ENCODE peak calls at places on chromosomes 3 and 15, in ten cellular contexts. One of them, this sample, is unnamed.

GRCh38 chr3:76432396-76432795 is 607.5 kb upstream of the ROBO2 start:
- DNase-seq in H54: no peak
- DNase-seq in glutamatergic neuron: no peak
- DNase-seq in mucosa of gallbladder: no peak
- DNase-seq in activated CD4-positive, alpha-beta T cell treated with anti-CD3 and anti-CD28 coated beads for 24 hours: no peak
- DNase-seq in T1000: no peak
- DNase-seq in A172: no peak
- DNase-seq in mesendoderm: no peak
- DNase-seq in HuH-7.5: no peak
- DNase-seq in GM12891: no peak
- DNase-seq in this sample: no peak

GRCh38 chr3:117532268-117532667 is 822.7 kb downstream of the TUSC7 start:
- DNase-seq in H54: no peak
- DNase-seq in glutamatergic neuron: no peak
- DNase-seq in mucosa of gallbladder: no peak
- DNase-seq in activated CD4-positive, alpha-beta T cell treated with anti-CD3 and anti-CD28 coated beads for 24 hours: no peak
- DNase-seq in T1000: no peak
- DNase-seq in A172: no peak
- DNase-seq in mesendoderm: no peak
- DNase-seq in HuH-7.5: no peak
- DNase-seq in GM12891: no peak
- DNase-seq in this sample: no peak

GRCh38 chr15:40763801-40764765 is at the start of gene GCHFR:
- DNase-seq in H54: no peak
- DNase-seq in glutamatergic neuron: peak
- DNase-seq in mucosa of gallbladder: peak
- DNase-seq in activated CD4-positive, alpha-beta T cell treated with anti-CD3 and anti-CD28 coated beads for 24 hours: peak
- DNase-seq in T1000: no peak
- DNase-seq in A172: no peak
- DNase-seq in mesendoderm: peak
- DNase-seq in HuH-7.5: peak
- DNase-seq in GM12891: peak
- DNase-seq in this sample: peak

GRCh38 chr3:187641319-187641976 is 28.7 kb downstream of the SST start:
- DNase-seq in H54: no peak
- DNase-seq in glutamatergic neuron: no peak
- DNase-seq in mucosa of gallbladder: no peak
- DNase-seq in activated CD4-positive, alpha-beta T cell treated with anti-CD3 and anti-CD28 coated beads for 24 hours: no peak
- DNase-seq in T1000: no peak
- DNase-seq in A172: no peak
- DNase-seq in mesendoderm: no peak
- DNase-seq in HuH-7.5: no peak
- DNase-seq in GM12891: no peak
- DNase-seq in this sample: no peak

GRCh38 chr3:185555948-185556347 is 3.6 kb upstream of the LIPH start:
- DNase-seq in H54: no peak
- DNase-seq in glutamatergic neuron: no peak
- DNase-seq in mucosa of gallbladder: no peak
- DNase-seq in activated CD4-positive, alpha-beta T cell treated with anti-CD3 and anti-CD28 coated beads for 24 hours: no peak
- DNase-seq in T1000: no peak
- DNase-seq in A172: no peak
- DNase-seq in mesendoderm: no peak
- DNase-seq in HuH-7.5: no peak
- DNase-seq in GM12891: no peak
- DNase-seq in this sample: no peak

GRCh38 chr3:126523745-126524428 is at the start of gene CHST13:
- DNase-seq in H54: no peak
- DNase-seq in glutamatergic neuron: peak
- DNase-seq in mucosa of gallbladder: peak
- DNase-seq in activated CD4-positive, alpha-beta T cell treated with anti-CD3 and anti-CD28 coated beads for 24 hours: no peak
- DNase-seq in T1000: no peak
- DNase-seq in A172: no peak
- DNase-seq in mesendoderm: peak
- DNase-seq in HuH-7.5: peak
- DNase-seq in GM12891: no peak
- DNase-seq in this sample: no peak

GRCh38 chr3:119469378-119470189 is 821 bp downstream of the POGLUT1 start:
- DNase-seq in H54: peak
- DNase-seq in glutamatergic neuron: no peak
- DNase-seq in mucosa of gallbladder: no peak
- DNase-seq in activated CD4-positive, alpha-beta T cell treated with anti-CD3 and anti-CD28 coated beads for 24 hours: peak
- DNase-seq in T1000: no peak
- DNase-seq in A172: peak
- DNase-seq in mesendoderm: no peak
- DNase-seq in HuH-7.5: no peak
- DNase-seq in GM12891: no peak
- DNase-seq in this sample: no peak

GRCh38 chr15:24075420-24076089 is 388.4 kb upstream of the NDN start:
- DNase-seq in H54: no peak
- DNase-seq in glutamatergic neuron: no peak
- DNase-seq in mucosa of gallbladder: no peak
- DNase-seq in activated CD4-positive, alpha-beta T cell treated with anti-CD3 and anti-CD28 coated beads for 24 hours: no peak
- DNase-seq in T1000: no peak
- DNase-seq in A172: no peak
- DNase-seq in mesendoderm: no peak
- DNase-seq in HuH-7.5: no peak
- DNase-seq in GM12891: no peak
- DNase-seq in this sample: no peak

GRCh38 chr3:120765830-120766511 is 23.4 kb downstream of the GTF2E1 start:
- DNase-seq in H54: no peak
- DNase-seq in glutamatergic neuron: no peak
- DNase-seq in mucosa of gallbladder: no peak
- DNase-seq in activated CD4-positive, alpha-beta T cell treated with anti-CD3 and anti-CD28 coated beads for 24 hours: no peak
- DNase-seq in T1000: no peak
- DNase-seq in A172: no peak
- DNase-seq in mesendoderm: no peak
- DNase-seq in HuH-7.5: peak
- DNase-seq in GM12891: no peak
- DNase-seq in this sample: no peak

GRCh38 chr3:40623567-40623966 is 98.8 kb downstream of the ZNF621 start:
- DNase-seq in H54: no peak
- DNase-seq in glutamatergic neuron: no peak
- DNase-seq in mucosa of gallbladder: no peak
- DNase-seq in activated CD4-positive, alpha-beta T cell treated with anti-CD3 and anti-CD28 coated beads for 24 hours: no peak
- DNase-seq in T1000: peak
- DNase-seq in A172: peak
- DNase-seq in mesendoderm: no peak
- DNase-seq in HuH-7.5: no peak
- DNase-seq in GM12891: no peak
- DNase-seq in this sample: no peak

GRCh38 chr15:29962404-29962803 is 120.4 kb upstream of the GOLGA8J start:
- DNase-seq in H54: no peak
- DNase-seq in glutamatergic neuron: no peak
- DNase-seq in mucosa of gallbladder: no peak
- DNase-seq in activated CD4-positive, alpha-beta T cell treated with anti-CD3 and anti-CD28 coated beads for 24 hours: no peak
- DNase-seq in T1000: no peak
- DNase-seq in A172: no peak
- DNase-seq in mesendoderm: peak
- DNase-seq in HuH-7.5: no peak
- DNase-seq in GM12891: no peak
- DNase-seq in this sample: no peak

GRCh38 chr3:113685956-113686721 is 10.3 kb downstream of the USF3 start:
- DNase-seq in H54: no peak
- DNase-seq in glutamatergic neuron: no peak
- DNase-seq in mucosa of gallbladder: no peak
- DNase-seq in activated CD4-positive, alpha-beta T cell treated with anti-CD3 and anti-CD28 coated beads for 24 hours: no peak
- DNase-seq in T1000: no peak
- DNase-seq in A172: no peak
- DNase-seq in mesendoderm: peak
- DNase-seq in HuH-7.5: no peak
- DNase-seq in GM12891: no peak
- DNase-seq in this sample: no peak

GRCh38 chr3:194058189-194058571 is 77.8 kb upstream of the HES1 start:
- DNase-seq in H54: no peak
- DNase-seq in glutamatergic neuron: peak
- DNase-seq in mucosa of gallbladder: peak
- DNase-seq in activated CD4-positive, alpha-beta T cell treated with anti-CD3 and anti-CD28 coated beads for 24 hours: peak
- DNase-seq in T1000: no peak
- DNase-seq in A172: no peak
- DNase-seq in mesendoderm: peak
- DNase-seq in HuH-7.5: no peak
- DNase-seq in GM12891: peak
- DNase-seq in this sample: no peak

GRCh38 chr15:25793354-25794050 is 69.6 kb downstream of the ATP10A start:
- DNase-seq in H54: no peak
- DNase-seq in glutamatergic neuron: no peak
- DNase-seq in mucosa of gallbladder: no peak
- DNase-seq in activated CD4-positive, alpha-beta T cell treated with anti-CD3 and anti-CD28 coated beads for 24 hours: no peak
- DNase-seq in T1000: no peak
- DNase-seq in A172: no peak
- DNase-seq in mesendoderm: no peak
- DNase-seq in HuH-7.5: no peak
- DNase-seq in GM12891: peak
- DNase-seq in this sample: no peak

GRCh38 chr3:189773056-189773455 is 141.9 kb downstream of the TP63 start:
- DNase-seq in H54: no peak
- DNase-seq in glutamatergic neuron: no peak
- DNase-seq in mucosa of gallbladder: no peak
- DNase-seq in activated CD4-positive, alpha-beta T cell treated with anti-CD3 and anti-CD28 coated beads for 24 hours: no peak
- DNase-seq in T1000: no peak
- DNase-seq in A172: peak
- DNase-seq in mesendoderm: no peak
- DNase-seq in HuH-7.5: no peak
- DNase-seq in GM12891: no peak
- DNase-seq in this sample: no peak

GRCh38 chr3:15634671-15635661 is 33.4 kb downstream of the BTD start:
- DNase-seq in H54: no peak
- DNase-seq in glutamatergic neuron: no peak
- DNase-seq in mucosa of gallbladder: peak
- DNase-seq in activated CD4-positive, alpha-beta T cell treated with anti-CD3 and anti-CD28 coated beads for 24 hours: no peak
- DNase-seq in T1000: no peak
- DNase-seq in A172: peak
- DNase-seq in mesendoderm: no peak
- DNase-seq in HuH-7.5: no peak
- DNase-seq in GM12891: no peak
- DNase-seq in this sample: no peak

GRCh38 chr3:184186902-184187207 is 856 bp downstream of the ABCF3 start:
- DNase-seq in H54: no peak
- DNase-seq in glutamatergic neuron: no peak
- DNase-seq in mucosa of gallbladder: no peak
- DNase-seq in activated CD4-positive, alpha-beta T cell treated with anti-CD3 and anti-CD28 coated beads for 24 hours: no peak
- DNase-seq in T1000: no peak
- DNase-seq in A172: no peak
- DNase-seq in mesendoderm: no peak
- DNase-seq in HuH-7.5: no peak
- DNase-seq in GM12891: no peak
- DNase-seq in this sample: no peak

GRCh38 chr15:94930945-94931344 is 699.6 kb downstream of the MCTP2 start:
- DNase-seq in H54: no peak
- DNase-seq in glutamatergic neuron: no peak
- DNase-seq in mucosa of gallbladder: no peak
- DNase-seq in activated CD4-positive, alpha-beta T cell treated with anti-CD3 and anti-CD28 coated beads for 24 hours: no peak
- DNase-seq in T1000: no peak
- DNase-seq in A172: no peak
- DNase-seq in mesendoderm: no peak
- DNase-seq in HuH-7.5: no peak
- DNase-seq in GM12891: no peak
- DNase-seq in this sample: no peak

GRCh38 chr3:14228611-14229470 is 50.2 kb downstream of the LSM3 start:
- DNase-seq in H54: no peak
- DNase-seq in glutamatergic neuron: no peak
- DNase-seq in mucosa of gallbladder: no peak
- DNase-seq in activated CD4-positive, alpha-beta T cell treated with anti-CD3 and anti-CD28 coated beads for 24 hours: no peak
- DNase-seq in T1000: no peak
- DNase-seq in A172: no peak
- DNase-seq in mesendoderm: no peak
- DNase-seq in HuH-7.5: no peak
- DNase-seq in GM12891: no peak
- DNase-seq in this sample: no peak

GRCh38 chr3:60169755-60170154 is 1081.5 kb downstream of the FHIT start:
- DNase-seq in H54: no peak
- DNase-seq in glutamatergic neuron: no peak
- DNase-seq in mucosa of gallbladder: no peak
- DNase-seq in activated CD4-positive, alpha-beta T cell treated with anti-CD3 and anti-CD28 coated beads for 24 hours: no peak
- DNase-seq in T1000: no peak
- DNase-seq in A172: no peak
- DNase-seq in mesendoderm: no peak
- DNase-seq in HuH-7.5: no peak
- DNase-seq in GM12891: no peak
- DNase-seq in this sample: no peak

GRCh38 chr3:9809615-9810356 is at the start of gene TTLL3:
- DNase-seq in H54: peak
- DNase-seq in glutamatergic neuron: peak
- DNase-seq in mucosa of gallbladder: peak
- DNase-seq in activated CD4-positive, alpha-beta T cell treated with anti-CD3 and anti-CD28 coated beads for 24 hours: peak
- DNase-seq in T1000: peak
- DNase-seq in A172: no peak
- DNase-seq in mesendoderm: peak
- DNase-seq in HuH-7.5: peak
- DNase-seq in GM12891: peak
- DNase-seq in this sample: no peak

GRCh38 chr3:112794622-112795172 is 52.0 kb downstream of the CD200R1L start:
- DNase-seq in H54: no peak
- DNase-seq in glutamatergic neuron: no peak
- DNase-seq in mucosa of gallbladder: no peak
- DNase-seq in activated CD4-positive, alpha-beta T cell treated with anti-CD3 and anti-CD28 coated beads for 24 hours: no peak
- DNase-seq in T1000: no peak
- DNase-seq in A172: no peak
- DNase-seq in mesendoderm: peak
- DNase-seq in HuH-7.5: no peak
- DNase-seq in GM12891: no peak
- DNase-seq in this sample: no peak

GRCh38 chr15:79948095-79948695 is 22.8 kb downstream of the BCL2A1 start:
- DNase-seq in H54: no peak
- DNase-seq in glutamatergic neuron: no peak
- DNase-seq in mucosa of gallbladder: no peak
- DNase-seq in activated CD4-positive, alpha-beta T cell treated with anti-CD3 and anti-CD28 coated beads for 24 hours: no peak
- DNase-seq in T1000: no peak
- DNase-seq in A172: no peak
- DNase-seq in mesendoderm: peak
- DNase-seq in HuH-7.5: no peak
- DNase-seq in GM12891: no peak
- DNase-seq in this sample: no peak

GRCh38 chr3:47261301-47261700 is 21.3 kb downstream of the KIF9 start:
- DNase-seq in H54: peak
- DNase-seq in glutamatergic neuron: no peak
- DNase-seq in mucosa of gallbladder: no peak
- DNase-seq in activated CD4-positive, alpha-beta T cell treated with anti-CD3 and anti-CD28 coated beads for 24 hours: no peak
- DNase-seq in T1000: peak
- DNase-seq in A172: no peak
- DNase-seq in mesendoderm: peak
- DNase-seq in HuH-7.5: no peak
- DNase-seq in GM12891: no peak
- DNase-seq in this sample: no peak

GRCh38 chr15:36802861-36803531 is 223.6 kb downstream of the CDIN1 start:
- DNase-seq in H54: no peak
- DNase-seq in glutamatergic neuron: no peak
- DNase-seq in mucosa of gallbladder: no peak
- DNase-seq in activated CD4-positive, alpha-beta T cell treated with anti-CD3 and anti-CD28 coated beads for 24 hours: no peak
- DNase-seq in T1000: no peak
- DNase-seq in A172: no peak
- DNase-seq in mesendoderm: no peak
- DNase-seq in HuH-7.5: no peak
- DNase-seq in GM12891: no peak
- DNase-seq in this sample: no peak

GRCh38 chr3:11452988-11453847 is 181.0 kb downstream of the ATG7 start:
- DNase-seq in H54: peak
- DNase-seq in glutamatergic neuron: no peak
- DNase-seq in mucosa of gallbladder: no peak
- DNase-seq in activated CD4-positive, alpha-beta T cell treated with anti-CD3 and anti-CD28 coated beads for 24 hours: no peak
- DNase-seq in T1000: no peak
- DNase-seq in A172: peak
- DNase-seq in mesendoderm: peak
- DNase-seq in HuH-7.5: no peak
- DNase-seq in GM12891: no peak
- DNase-seq in this sample: no peak

GRCh38 chr15:90101969-90102890 is at the start of gene IDH2:
- DNase-seq in H54: peak
- DNase-seq in glutamatergic neuron: peak
- DNase-seq in mucosa of gallbladder: peak
- DNase-seq in activated CD4-positive, alpha-beta T cell treated with anti-CD3 and anti-CD28 coated beads for 24 hours: peak
- DNase-seq in T1000: peak
- DNase-seq in A172: peak
- DNase-seq in mesendoderm: peak
- DNase-seq in HuH-7.5: peak
- DNase-seq in GM12891: peak
- DNase-seq in this sample: peak

GRCh38 chr3:160413613-160414248 is 14.3 kb downstream of the SMC4 start:
- DNase-seq in H54: no peak
- DNase-seq in glutamatergic neuron: peak
- DNase-seq in mucosa of gallbladder: peak
- DNase-seq in activated CD4-positive, alpha-beta T cell treated with anti-CD3 and anti-CD28 coated beads for 24 hours: peak
- DNase-seq in T1000: peak
- DNase-seq in A172: peak
- DNase-seq in mesendoderm: peak
- DNase-seq in HuH-7.5: peak
- DNase-seq in GM12891: no peak
- DNase-seq in this sample: peak